ENCODE peak calls at places on chromosomes 4 and X, in four cellular contexts. U is psoas muscle, A is KBM-7, G is HL-60. L is an unnamed sample.

GRCh38 chrX:137427061-137427778 is 138.7 kb upstream of the ZIC3 start:
- DNase-seq in U (no peak), A (no peak), G (no peak), L (no peak)

GRCh38 chr4:108060164-108060563 is 70.5 kb downstream of the HADH start:
- DNase-seq in U (no peak), G (no peak), A (peak; percentile 39), L (no peak)

GRCh38 chr4:182975806-182976205 is 58.6 kb upstream of the DCTD start:
- DNase-seq in A (peak; percentile 59), U (no peak), G (peak; percentile 3), L (no peak)

GRCh38 chr4:3073158-3074077 is 920 bp downstream of the HTT-AS start:
- DNase-seq in U (no peak), A (peak; percentile 41), G (peak; percentile 81), L (no peak)

GRCh38 chr4:182847543-182847942 is 69.6 kb downstream of the DCTD start:
- DNase-seq in A (no peak), G (no peak), U (no peak), L (no peak)

GRCh38 chr4:23035521-23036056 is 342.9 kb downstream of the GBA3 start:
- DNase-seq in A (no peak), G (no peak), U (no peak), L (no peak)

GRCh38 chrX:23792861-23793553 is 10.0 kb downstream of the SAT1 start:
- DNase-seq in G (no peak), A (no peak), U (no peak), L (no peak)

GRCh38 chrX:70262952-70263567 is 3.1 kb upstream of the P2RY4 start:
- DNase-seq in G (no peak), U (no peak), A (peak; percentile 68), L (no peak)

GRCh38 chrX:108224727-108225455 is 133.3 kb downstream of the ATG4A start:
- DNase-seq in U (peak; percentile 31), A (peak; percentile 49), G (no peak), L (no peak)

GRCh38 chr4:125187621-125188176 is 127.1 kb upstream of the FAT4 start:
- DNase-seq in G (no peak), U (no peak), A (no peak), L (no peak)

GRCh38 chr4:40314951-40315350 is 20.2 kb upstream of the CHRNA9 start:
- DNase-seq in G (peak; percentile 83), U (no peak), A (no peak), L (no peak)

GRCh38 chr4:176443117-176443516 is 123.4 kb downstream of the SPCS3 start:
- DNase-seq in G (no peak), A (no peak), U (no peak), L (no peak)

GRCh38 chrX:63735882-63736281 is 49.1 kb downstream of the ARHGEF9 start:
- DNase-seq in A (no peak), G (no peak), U (peak; percentile 56), L (no peak)

GRCh38 chrX:69546978-69547377 is 42.9 kb downstream of the NALF2 start:
- DNase-seq in A (no peak), G (no peak), U (no peak), L (no peak)

GRCh38 chr4:118742050-118742449 is 56.9 kb downstream of the METTL14 start:
- DNase-seq in U (no peak), A (no peak), G (no peak), L (no peak)

GRCh38 chrX:56726609-56727008 is 2.4 kb upstream of the NBDY start:
- DNase-seq in A (peak; percentile 80), U (no peak), G (no peak), L (no peak)

GRCh38 chr4:126568652-126569580 is 1063.8 kb upstream of the INTU start:
- DNase-seq in G (no peak), A (no peak), U (no peak), L (no peak)

GRCh38 chr4:149961876-149962597 is 116.2 kb upstream of the DCLK2 start:
- DNase-seq in G (no peak), A (no peak), U (no peak), L (no peak)

GRCh38 chr4:147361726-147362125 is 119.2 kb upstream of the EDNRA start:
- DNase-seq in G (no peak), U (no peak), A (no peak), L (no peak)

GRCh38 chr4:186669159-186669720 is 54.4 kb downstream of the FAT1 start:
- DNase-seq in U (no peak), G (no peak), A (no peak), L (no peak)

GRCh38 chrX:153620576-153620975 is 21.6 kb upstream of the CCNQ start:
- DNase-seq in G (no peak), U (no peak), A (no peak), L (no peak)

GRCh38 chrX:85084770-85085393 is 81.2 kb downstream of the APOOL start:
- DNase-seq in G (no peak), U (no peak), A (peak; percentile 68), L (no peak)

L was measured in Right ventricle myocardium inferior.